ENCODE peak calls at places on chromosomes 2 and 18, in five cellular contexts. M is fibroblast of mammary gland, T is psoas muscle, Y is fibroblast of pulmonary artery, D is natural killer cell. W is an unnamed sample.

GRCh38 chr2:23689891-23690290 is 237.0 kb downstream of the ATAD2B start:
- DNase-seq in D (no peak), T (peak), Y (no peak), M (no peak), W (no peak)

GRCh38 chr18:46464926-46465655 is 191.9 kb downstream of the LOXHD1 start:
- DNase-seq in D (no peak), T (no peak), M (no peak), Y (no peak), W (no peak)

GRCh38 chr2:113901943-113902342 is 12.1 kb downstream of the ACTR3 start:
- DNase-seq in M (no peak), D (no peak), T (no peak), Y (no peak), W (no peak)

GRCh38 chr2:221572821-221573429 is 821 bp upstream of the EPHA4 start:
- DNase-seq in D (no peak), M (peak), T (peak), Y (peak), W (no peak)

GRCh38 chr2:176931588-176932563 is 280.7 kb upstream of the HNRNPA3 start:
- DNase-seq in D (peak), Y (peak), T (no peak), M (peak), W (no peak)

GRCh38 chr2:174012347-174013309 is 47.5 kb upstream of the SP3 start:
- DNase-seq in D (peak), M (peak), Y (peak), T (peak), W (no peak)

GRCh38 chr2:130337735-130338325 is 4.9 kb upstream of the IMP4 start:
- DNase-seq in D (no peak), M (peak), Y (peak), T (no peak), W (no peak)

GRCh38 chr2:53867169-53867568 is 7.4 kb upstream of the GPR75 start:
- DNase-seq in D (no peak), Y (no peak), M (no peak), T (peak), W (no peak)

GRCh38 chr2:234945339-234945895 is 6.4 kb upstream of the SH3BP4 start:
- DNase-seq in D (no peak), Y (no peak), T (no peak), M (no peak), W (no peak)

GRCh38 chr2:69203166-69203985 is 183.7 kb downstream of the GFPT1 start:
- DNase-seq in T (no peak), D (no peak), Y (no peak), M (peak), W (no peak)

GRCh38 chr2:132477962-132478361 is 61.4 kb downstream of the GPR39 start:
- DNase-seq in Y (no peak), D (no peak), M (peak), T (no peak), W (no peak)

GRCh38 chr18:22349317-22349898 is 68.3 kb downstream of the CTAGE1 start:
- DNase-seq in D (no peak), M (no peak), Y (peak), T (no peak), W (no peak)

GRCh38 chr2:237590272-237591020 is at the start of gene RAB17:
- DNase-seq in M (no peak), T (no peak), D (no peak), Y (peak), W (peak)

GRCh38 chr2:134148843-134149472 is 104.9 kb upstream of the MGAT5 start:
- DNase-seq in D (no peak), T (no peak), Y (no peak), M (peak), W (no peak)

GRCh38 chr18:6039055-6039454 is 143.7 kb upstream of the TMEM200C start:
- DNase-seq in T (no peak), D (no peak), M (no peak), Y (peak), W (no peak)

GRCh38 chr18:58505181-58505580 is 123.7 kb downstream of the ALPK2 start:
- DNase-seq in M (no peak), Y (no peak), D (no peak), T (no peak), W (no peak)

GRCh38 chr2:71784734-71785549 is 331.6 kb downstream of the DYSF start:
- DNase-seq in M (peak), T (no peak), Y (no peak), D (no peak), W (peak)

DNA sequence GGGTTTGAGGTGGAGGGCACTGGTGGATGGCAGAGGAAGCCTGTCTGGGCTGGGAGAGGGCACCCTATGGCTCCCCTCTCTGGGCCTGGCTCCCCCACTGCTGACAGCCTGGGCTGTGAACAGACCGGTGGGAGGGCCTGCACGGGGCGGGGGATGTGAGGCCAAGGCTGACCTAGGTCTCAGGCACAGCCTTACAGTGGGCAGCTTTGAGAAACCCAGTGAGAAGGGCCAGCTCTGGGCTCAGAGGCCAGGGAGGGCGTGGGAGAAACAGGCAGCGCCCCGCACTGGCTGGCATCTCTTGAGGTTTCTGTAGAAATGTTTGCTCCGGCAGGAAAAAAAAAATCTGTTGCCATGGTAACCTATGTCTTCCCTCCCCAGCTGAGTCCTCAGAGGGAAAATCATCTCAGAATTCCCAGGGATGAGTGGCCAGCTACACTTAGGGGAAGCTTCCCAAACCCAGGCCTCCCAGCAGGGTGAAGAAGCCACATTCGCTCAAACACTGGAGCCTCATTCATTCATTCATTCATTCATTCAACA is 71.7 kb upstream of the TAF1B start:
- DNase-seq in Y (peak), D (no peak), T (no peak), M (peak), W (no peak)
- TF ChIP-seq CTCF in Y (no peak), D (no peak), T (no peak), M (peak), W (no peak)

GRCh38 chr18:32379891-32380290 is 90.8 kb downstream of the GAREM1 start:
- DNase-seq in D (no peak), T (no peak), Y (peak), M (no peak), W (no peak)

GRCh38 chr18:32378705-32379104 is 92.0 kb downstream of the GAREM1 start:
- DNase-seq in T (no peak), D (no peak), M (peak), Y (peak), W (no peak)

GRCh38 chr18:32383040-32383819 is 87.5 kb downstream of the GAREM1 start:
- DNase-seq in D (no peak), T (no peak), M (peak), Y (peak), W (no peak)

GRCh38 chr18:32381761-32382160 is 88.9 kb downstream of the GAREM1 start:
- DNase-seq in D (no peak), Y (no peak), T (no peak), M (no peak), W (no peak)

GRCh38 chr18:32380559-32380958 is 90.1 kb downstream of the GAREM1 start:
- DNase-seq in Y (peak), D (no peak), T (no peak), M (peak), W (no peak)
- TF ChIP-seq CTCF in Y (peak), D (no peak), T (no peak), M (peak), W (no peak)

GRCh38 chr2:16615246-16615645 is 50.4 kb downstream of the CYRIA start:
- DNase-seq in D (no peak), T (no peak), M (no peak), Y (no peak), W (no peak)

GRCh38 chr2:16615687-16616615 is 49.7 kb downstream of the CYRIA start:
- DNase-seq in D (no peak), Y (peak), M (no peak), T (peak), W (no peak)

GRCh38 chr2:16619576-16620245 is 45.9 kb downstream of the CYRIA start:
- DNase-seq in D (no peak), M (no peak), Y (no peak), T (no peak), W (no peak)

GRCh38 chr2:16620590-16620989 is 45.0 kb downstream of the CYRIA start:
- DNase-seq in Y (no peak), M (no peak), T (no peak), D (no peak), W (no peak)

DNA sequence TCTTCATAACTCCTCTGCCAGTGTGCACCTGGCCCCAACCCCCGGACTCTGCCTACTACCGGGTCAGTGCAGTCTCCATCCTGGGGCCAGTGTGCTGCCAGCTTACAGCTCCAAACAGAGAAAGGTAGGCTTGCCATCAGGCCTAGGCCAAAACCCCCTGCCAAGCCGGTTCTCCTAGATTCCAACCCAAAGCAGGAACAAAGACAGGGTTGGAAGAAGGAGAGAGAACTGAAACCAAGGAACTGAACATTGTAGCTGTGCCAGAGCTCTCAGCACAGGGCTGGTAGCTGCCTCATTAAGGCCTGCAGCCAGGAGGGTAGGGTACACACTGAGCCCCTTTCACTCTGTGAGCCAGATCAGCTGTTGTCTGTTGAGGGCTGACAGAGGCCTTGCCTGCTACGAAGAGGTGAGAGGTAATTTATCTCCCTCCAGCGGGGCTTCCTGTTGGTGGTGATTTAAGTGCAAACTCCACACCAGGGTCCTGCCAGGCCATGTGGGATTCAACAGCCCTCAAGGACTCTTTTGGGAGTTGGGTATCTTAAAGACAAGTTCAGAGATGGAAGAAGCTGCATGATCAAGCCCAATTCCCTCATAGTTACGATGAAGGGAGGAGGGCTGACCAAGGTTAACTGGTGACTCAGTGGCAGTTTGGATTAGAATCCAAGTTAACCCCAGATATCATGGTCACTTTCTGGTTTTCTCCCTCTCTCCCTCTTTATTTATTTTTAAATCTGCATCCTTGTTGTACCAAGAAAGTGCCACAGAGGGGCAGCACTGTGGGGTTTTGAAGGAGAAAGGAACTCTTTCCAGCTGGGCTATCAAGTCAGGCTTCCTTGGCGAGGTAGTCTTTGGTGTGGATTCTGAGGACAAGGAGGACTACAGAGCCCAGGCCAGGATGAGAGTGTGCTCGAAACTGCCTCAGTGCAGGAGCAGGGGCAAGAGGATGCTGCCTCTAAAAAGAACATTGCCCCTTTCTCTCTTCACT is 48.1 kb downstream of the CYRIA start:
- DNase-seq in D (no peak), Y (peak), T (no peak), M (peak), W (no peak)
- TF ChIP-seq CTCF in D (no peak), Y (peak), T (peak), M (peak), W (peak)

GRCh38 chr2:30408961-30409387 is 38.1 kb upstream of the LCLAT1 start:
- DNase-seq in Y (peak), M (peak), D (no peak), T (no peak), W (no peak)
- TF ChIP-seq CTCF in Y (no peak), M (peak), D (no peak), T (no peak), W (no peak)

GRCh38 chr18:13003466-13003896 is 12.3 kb downstream of the CEP192 start:
- DNase-seq in Y (peak), M (peak), T (no peak), D (no peak), W (peak)
- TF ChIP-seq CTCF in Y (peak), M (peak), T (no peak), D (no peak), W (peak)

W was measured in progenitor cell of endocrine pancreas.